ENCODE peak calls at places on chromosomes 1 and 21, in nine cellular contexts. L is Caco-2, U is heart left ventricle, S is astrocyte, X is cardiac muscle cell, T is HAP-1, K is left lung, Q is tibial nerve, H is esophagus squamous epithelium. F is an unnamed sample. For H3K4me1 and H3K9me3, the result is how much of the 10 kb centered on the place peaks cover.

GRCh38 chr1:7539772-7540175 is 231.3 kb upstream of the VAMP3 start:
- DNase-seq in L (no peak), S (peak), K (peak), Q (no peak), U (no peak), T (no peak), X (peak), H (no peak), F (peak)

GRCh38 chr1:26368486-26368885 is 4.1 kb downstream of the ZNF683 start:
- DNase-seq in X (no peak), U (no peak), T (no peak), L (no peak), H (no peak), Q (no peak), S (no peak), K (no peak), F (no peak)

GRCh38 chr1:30895382-30895941 is 13.1 kb downstream of the SDC3 start:
- DNase-seq in S (no peak), X (peak), T (no peak), U (no peak), Q (no peak), L (no peak), K (no peak), H (no peak), F (no peak)

GRCh38 chr1:71532343-71532742 is 451.5 kb upstream of the ZRANB2 start:
- DNase-seq in H (no peak), S (no peak), U (no peak), X (no peak), T (peak), Q (no peak), L (no peak), K (no peak), F (no peak)

GRCh38 chr1:58391056-58391455 is 155.5 kb downstream of the OMA1 start:
- DNase-seq in Q (no peak), H (no peak), X (no peak), T (no peak), K (no peak), U (no peak), S (no peak), L (no peak), F (no peak)

GRCh38 chr1:172726740-172727139 is 67.8 kb downstream of the FASLG start:
- DNase-seq in X (no peak), S (no peak), U (no peak), Q (no peak), T (no peak), K (no peak), H (no peak), L (no peak), F (no peak)

GRCh38 chr1:77347646-77348045 is 65.8 kb downstream of the AK5 start:
- DNase-seq in Q (no peak), S (peak), H (no peak), T (no peak), U (no peak), L (no peak), K (no peak), X (peak), F (no peak)

GRCh38 chr1:183234660-183235476 is 48.8 kb downstream of the LAMC2 start:
- DNase-seq in S (peak), K (no peak), L (peak), U (peak), Q (peak), T (peak), X (peak), H (no peak), F (no peak)

GRCh38 chr1:52203935-52204625 is 62.2 kb downstream of the ZFYVE9 start:
- DNase-seq in U (no peak), L (no peak), K (no peak), H (no peak), X (peak), S (no peak), Q (no peak), T (no peak), F (no peak)

GRCh38 chr1:25122747-25123146 is 109.6 kb downstream of the SYF2 start:
- DNase-seq in Q (no peak), T (no peak), X (no peak), L (no peak), K (no peak), H (no peak), S (no peak), U (no peak), F (no peak)

GRCh38 chr21:45555557-45556301 is 13.5 kb upstream of the SLC19A1 start:
- DNase-seq in S (peak), T (peak), Q (peak), L (peak), K (peak), U (no peak), X (peak), H (no peak), F (peak)

GRCh38 chr21:45556302-45556644 is 14.0 kb upstream of the SLC19A1 start:
- DNase-seq in K (no peak), U (no peak), X (no peak), H (no peak), S (no peak), Q (no peak), L (no peak), T (no peak), F (no peak)

GRCh38 chr21:45554477-45555175 is 12.4 kb upstream of the SLC19A1 start:
- DNase-seq in Q (peak), S (no peak), U (peak), K (peak), H (no peak), X (peak), L (peak), T (peak), F (peak)

GRCh38 chr21:45556645-45557601 is 14.7 kb upstream of the SLC19A1 start:
- DNase-seq in X (no peak), K (peak), T (no peak), H (no peak), Q (no peak), L (no peak), S (no peak), U (no peak), F (no peak)

GRCh38 chr21:45555251-45555556 is 13.0 kb upstream of the SLC19A1 start:
- DNase-seq in X (no peak), Q (no peak), S (no peak), T (peak), K (no peak), H (no peak), L (no peak), U (no peak), F (no peak)
- H3K4me3 ChIP-seq in X (peak), Q (peak), S (no peak), T (peak), K (peak), H (peak), L (peak), U (peak), F (no peak)

GRCh38 chr1:54795100-54795665 is 5.9 kb downstream of the TTC22 start:
- DNase-seq in X (no peak), H (no peak), K (no peak), U (no peak), S (no peak), L (peak), T (no peak), Q (no peak), F (no peak)

GRCh38 chr1:54798206-54798605 is 2.9 kb downstream of the TTC22 start:
- DNase-seq in X (no peak), L (no peak), S (no peak), H (no peak), Q (no peak), U (no peak), T (no peak), K (no peak), F (peak)

GRCh38 chr1:54795841-54796468 is 5.2 kb downstream of the TTC22 start:
- DNase-seq in H (no peak), S (no peak), T (no peak), K (no peak), Q (no peak), X (no peak), U (no peak), L (peak), F (peak)

GRCh38 chr1:54798769-54799641 is 2.1 kb downstream of the TTC22 start:
- DNase-seq in U (no peak), T (no peak), K (no peak), X (peak), S (no peak), L (no peak), Q (no peak), H (no peak), F (peak)

DNA sequence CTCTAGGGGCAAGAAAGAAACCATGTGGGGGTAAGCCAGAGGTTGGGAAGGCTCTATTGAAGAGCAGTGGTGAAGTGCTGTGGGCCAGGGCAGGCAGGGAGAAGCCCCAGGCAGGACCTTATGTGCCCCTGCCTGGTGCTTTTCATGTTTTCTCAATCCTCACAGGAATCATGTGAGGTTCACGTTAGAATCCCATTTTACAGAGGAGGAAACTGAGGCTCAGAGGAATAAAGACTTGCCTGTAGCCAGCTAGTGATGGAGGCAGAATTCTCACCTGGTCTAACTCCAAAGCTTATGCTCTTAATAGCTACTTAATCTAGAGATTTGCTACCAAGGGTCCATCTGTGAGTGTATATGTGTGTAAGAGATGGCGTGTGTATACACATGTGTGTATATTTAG is 4.2 kb downstream of the TTC22 start:
- DNase-seq in Q (no peak), X (no peak), S (no peak), U (no peak), H (no peak), T (no peak), L (no peak), K (no peak), F (no peak)
- H3K4me1 ChIP-seq in Q (under half), X (under half), S (under half), U (under half), H (under half), T (under half), L (under half), K (under half), F (under half)

DNA sequence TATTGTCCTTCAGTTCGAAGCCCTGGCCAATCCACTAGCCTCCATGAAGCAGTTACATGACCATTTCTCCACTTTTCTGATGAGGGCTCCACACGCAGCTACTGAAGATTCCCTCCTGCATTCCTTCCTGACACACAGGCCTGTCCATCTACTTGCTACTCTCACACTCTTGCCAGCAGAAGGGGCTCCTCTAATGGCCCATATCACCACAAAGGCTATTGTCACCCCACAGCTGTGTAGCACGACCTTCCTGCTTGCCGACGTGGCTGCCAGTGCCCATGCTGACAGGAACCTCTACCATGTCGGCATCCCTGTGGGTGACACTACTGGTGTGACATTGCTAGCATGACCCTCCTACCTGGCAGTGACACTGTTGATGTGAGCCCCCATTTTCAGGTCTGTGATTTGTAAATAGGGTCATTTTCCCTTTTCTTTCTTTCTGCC is 1528.6 kb upstream of the TPTE start:
- DNase-seq in X (no peak), S (peak), L (no peak), K (peak), Q (no peak), U (no peak), H (no peak), T (no peak), F (no peak)
- H3K9me3 ChIP-seq in X (under half), S (under half), L (under half), K (under half), Q (under half), U (under half), H (under half), T (under half), F (under half)

GRCh38 chr1:162629651-162630050 is 2.6 kb upstream of the DDR2 start:
- DNase-seq in S (peak), X (peak), Q (no peak), U (no peak), H (no peak), T (no peak), K (no peak), L (no peak), F (no peak)

GRCh38 chr1:162633327-162633762 is 1.1 kb downstream of the DDR2 start:
- DNase-seq in K (no peak), T (no peak), H (no peak), X (peak), Q (no peak), L (no peak), S (no peak), U (no peak), F (no peak)

GRCh38 chr1:162631546-162632233 is 574 bp upstream of the DDR2 start:
- DNase-seq in K (no peak), L (no peak), H (no peak), T (no peak), Q (no peak), X (peak), U (peak), S (no peak), F (no peak)

GRCh38 chr1:162632743-162633326 is 571 bp downstream of the DDR2 start:
- DNase-seq in S (no peak), L (no peak), Q (no peak), H (no peak), U (peak), X (peak), T (no peak), K (no peak), F (no peak)

DNA sequence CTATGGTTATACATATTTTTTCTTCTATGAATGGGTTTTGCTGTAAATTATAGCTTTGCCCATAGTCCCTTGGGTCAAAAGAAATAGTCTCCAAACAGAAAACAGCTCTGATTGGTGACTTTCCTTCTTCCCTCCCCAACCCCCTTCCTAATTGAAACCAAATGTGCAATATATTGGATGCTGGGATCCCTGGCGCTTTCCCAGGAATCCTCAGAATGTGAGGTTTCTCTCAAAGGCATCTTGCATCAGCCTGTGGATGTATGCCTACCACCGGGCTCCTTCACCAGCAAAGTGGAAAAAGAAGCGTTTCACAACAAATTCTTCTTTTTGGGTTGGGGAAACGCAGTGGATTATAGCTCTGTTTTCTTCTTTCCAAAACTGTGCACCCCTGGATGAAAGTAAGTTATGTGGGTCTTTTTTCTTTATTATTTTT is at the start of gene DDR2:
- DNase-seq in X (peak), L (no peak), U (peak), S (peak), H (no peak), K (no peak), Q (peak), T (no peak), F (no peak)
- H3K4me3 ChIP-seq in X (peak), L (no peak), U (peak), S (peak), H (peak), K (peak), Q (peak), T (peak), F (no peak)

DNA sequence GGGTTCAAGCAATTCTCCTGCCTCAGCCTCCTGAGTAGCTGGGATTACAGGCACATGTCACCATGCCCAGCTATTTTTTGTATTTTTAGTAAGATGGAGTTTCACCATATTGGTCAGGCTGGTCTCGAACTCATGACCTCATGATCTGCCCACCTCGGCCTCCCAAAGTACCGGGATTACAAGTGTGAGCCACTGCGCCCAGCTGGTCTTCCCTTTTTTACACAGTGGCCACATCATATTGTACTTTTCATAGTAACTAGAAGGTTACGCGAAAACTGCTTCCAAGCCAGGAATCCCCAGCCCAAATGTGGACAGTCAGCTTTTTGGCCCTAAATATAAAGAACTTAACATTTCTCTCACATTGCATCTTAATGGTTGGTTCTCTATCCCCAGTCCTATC is 4.2 kb downstream of the VASH2 start:
- DNase-seq in T (no peak), X (no peak), L (no peak), K (no peak), S (no peak), Q (no peak), H (no peak), U (no peak), F (no peak)
- H3K4me1 ChIP-seq in T (under half), X (under half), L (under half), K (under half), S (under half), Q (under half), H (under half), U (under half), F (under half)

DNA sequence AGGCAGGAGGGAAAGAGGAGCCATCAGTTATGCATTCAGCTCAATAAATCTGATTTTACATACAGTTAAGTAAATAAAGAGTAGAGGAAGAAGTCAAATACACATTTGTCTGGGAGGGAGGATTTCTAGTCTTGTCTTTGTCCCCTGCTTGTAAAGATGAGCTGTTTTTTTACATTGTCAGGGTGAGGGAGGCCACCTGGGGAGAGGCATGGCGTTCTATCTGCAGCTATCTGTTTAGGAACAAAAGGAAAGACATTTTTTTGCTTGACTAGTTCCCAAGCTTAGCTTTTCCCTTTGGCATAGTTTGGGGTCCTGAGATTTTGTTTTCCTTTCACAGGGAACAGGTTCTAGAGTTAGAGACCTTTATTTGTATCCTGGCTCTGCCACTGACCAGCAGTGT is 14.9 kb downstream of the RAD54L start:
- DNase-seq in S (no peak), U (no peak), K (no peak), T (no peak), L (no peak), H (no peak), X (no peak), Q (no peak), F (no peak)
- H3K9me3 ChIP-seq in S (under half), U (under half), K (under half), T (under half), L (under half), H (under half), X (under half), Q (under half), F (under half)

DNA sequence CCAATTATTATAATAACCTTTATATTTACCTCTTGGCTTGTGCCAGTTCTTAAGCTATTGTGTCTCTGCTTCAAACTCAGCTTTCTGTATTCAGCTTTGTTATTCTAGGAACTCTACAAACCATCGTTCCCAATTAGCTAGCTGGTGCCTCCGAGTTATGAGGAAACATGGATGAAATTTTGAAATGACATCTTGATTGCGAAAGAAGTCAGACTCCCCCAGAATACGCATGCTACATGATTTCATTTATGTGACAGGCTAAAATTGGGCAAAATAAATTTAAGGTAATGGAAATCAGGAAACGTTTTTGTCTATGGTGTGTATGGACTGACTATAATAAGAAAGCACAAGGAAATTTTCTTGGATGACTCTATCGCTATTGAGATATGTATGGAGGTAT is 256.8 kb upstream of the NCAM2 start:
- DNase-seq in S (no peak), K (no peak), Q (no peak), X (no peak), U (no peak), L (no peak), T (no peak), H (no peak), F (no peak)
- H3K4me3 ChIP-seq in S (no peak), K (no peak), Q (no peak), X (no peak), U (no peak), L (no peak), T (no peak), H (no peak), F (no peak)

DNA sequence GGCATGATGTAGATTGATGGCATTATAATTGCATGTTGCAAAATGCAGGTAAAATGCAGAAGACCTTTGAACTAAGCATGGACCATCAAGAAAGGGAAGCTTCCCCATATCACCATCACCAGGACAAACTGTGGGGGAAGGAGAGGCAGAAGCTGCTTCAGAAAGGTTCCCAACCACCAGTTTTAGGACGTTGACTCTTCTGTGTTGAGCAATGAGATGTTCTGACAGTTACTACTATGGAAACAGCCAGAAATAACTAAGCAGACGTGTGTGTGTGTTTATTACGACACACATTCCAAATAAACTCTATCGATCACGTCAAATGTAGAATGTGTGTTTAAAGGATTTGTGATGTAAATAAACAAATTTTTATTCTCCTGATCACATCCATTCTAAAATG is 110.2 kb upstream of the PLD5 start:
- DNase-seq in L (no peak), X (no peak), T (no peak), Q (no peak), U (no peak), H (no peak), S (no peak), K (no peak), F (no peak)
- H3K4me1 ChIP-seq in L (under half), X (under half), T (under half), Q (under half), U (under half), H (under half), S (under half), K (under half), F (under half)

GRCh38 chr1:238176441-238176840 is 285.7 kb upstream of the ZP4 start:
- DNase-seq in K (no peak), T (no peak), S (peak), Q (no peak), H (no peak), X (no peak), L (no peak), U (no peak), F (no peak)
- H3K9me3 ChIP-seq in K (under half), T (under half), S (under half), Q (under half), H (under half), X (under half), L (under half), U (under half), F (under half)

GRCh38 chr1:86507935-86508582 is 38.8 kb upstream of the CLCA4 start:
- DNase-seq in S (no peak), K (no peak), L (no peak), H (no peak), Q (no peak), U (no peak), X (peak), T (no peak), F (no peak)
- H3K4me3 ChIP-seq in S (no peak), K (no peak), L (no peak), H (no peak), Q (no peak), U (no peak), X (no peak), T (no peak), F (no peak)

F was measured in small intestine.